ENCODE peak calls at places on chromosomes 6 and 20, in six cellular contexts. C is dorsolateral prefrontal cortex, Z is heart right ventricle, F is HepG2, A is epithelial cell of prostate, Y is left ventricle myocardium inferior. H is an unnamed sample.

GRCh38 chr6:1479601-1480236 is 90.3 kb downstream of the FOXF2 start:
- DNase-seq in C (no peak), Z (no peak), F (no peak), A (no peak), Y (no peak), H (no peak)

GRCh38 chr6:99739526-99739925 is 132.9 kb downstream of the PRDM13 start:
- DNase-seq in C (no peak), Z (peak), F (no peak), A (no peak), Y (peak), H (no peak)

GRCh38 chr6:25992413-25993037 is 29.9 kb downstream of the TRIM38 start:
- DNase-seq in C (peak), Z (peak), F (peak), A (peak), Y (peak), H (peak)

GRCh38 chr6:42150254-42150653 is 7.8 kb upstream of the C6orf132 start:
- DNase-seq in C (no peak), Z (no peak), F (no peak), A (no peak), Y (no peak), H (no peak)

GRCh38 chr20:63977392-63978276 is 1.8 kb downstream of the SAMD10 start:
- DNase-seq in C (no peak), Z (peak), F (peak), A (no peak), Y (no peak), H (no peak)

GRCh38 chr6:474454-475185 is 83.1 kb downstream of the IRF4 start:
- DNase-seq in C (no peak), Z (no peak), F (no peak), A (no peak), Y (no peak), H (no peak)

GRCh38 chr20:2986466-2986865 is 57.0 kb upstream of the GNRH2 start:
- DNase-seq in C (no peak), Z (no peak), F (no peak), A (peak), Y (no peak), H (no peak)

GRCh38 chr20:57900226-57900905 is 190.6 kb upstream of the PMEPA1 start:
- DNase-seq in C (no peak), Z (no peak), F (no peak), A (no peak), Y (no peak), H (no peak)

GRCh38 chr6:8803181-8803760 is 367.9 kb upstream of the SLC35B3 start:
- DNase-seq in C (no peak), Z (no peak), F (no peak), A (no peak), Y (no peak), H (no peak)

GRCh38 chr6:159169193-159169555 is at the start of gene FNDC1:
- DNase-seq in C (no peak), Z (no peak), F (no peak), A (no peak), Y (peak), H (no peak)

GRCh38 chr6:139531148-139531547 is 156.7 kb upstream of the CITED2 start:
- DNase-seq in C (no peak), Z (no peak), F (no peak), A (no peak), Y (no peak), H (no peak)

GRCh38 chr20:1891263-1892121 is 3.7 kb upstream of the SIRPA start:
- DNase-seq in C (no peak), Z (no peak), F (no peak), A (no peak), Y (no peak), H (no peak)

GRCh38 chr20:43669332-43669731 is 2.4 kb downstream of the MYBL2 start:
- DNase-seq in C (no peak), Z (no peak), F (no peak), A (no peak), Y (no peak), H (no peak)

GRCh38 chr6:27839303-27840081 is 72.7 kb downstream of the OR2B2 start:
- DNase-seq in C (no peak), Z (peak), F (peak), A (no peak), Y (no peak), H (no peak)

GRCh38 chr20:35006531-35006971 is 50.9 kb downstream of the MYH7B start:
- DNase-seq in C (peak), Z (no peak), F (no peak), A (no peak), Y (no peak), H (no peak)

GRCh38 chr6:118281291-118281690 is 266.8 kb upstream of the PLN start:
- DNase-seq in C (no peak), Z (no peak), F (peak), A (no peak), Y (no peak), H (no peak)

GRCh38 chr6:35484921-35485392 is 11.9 kb downstream of the TEAD3 start:
- DNase-seq in C (no peak), Z (no peak), F (no peak), A (no peak), Y (no peak), H (no peak)

GRCh38 chr6:143575440-143575839 is 63.9 kb upstream of the FUCA2 start:
- DNase-seq in C (no peak), Z (peak), F (peak), A (peak), Y (no peak), H (no peak)

GRCh38 chr6:128209771-128210170 is 308.9 kb upstream of the THEMIS start:
- DNase-seq in C (no peak), Z (no peak), F (peak), A (no peak), Y (no peak), H (no peak)
- H3K27ac ChIP-seq in C (no peak), Z (no peak), F (no peak), A (peak), Y (no peak), H (no peak)

DNA sequence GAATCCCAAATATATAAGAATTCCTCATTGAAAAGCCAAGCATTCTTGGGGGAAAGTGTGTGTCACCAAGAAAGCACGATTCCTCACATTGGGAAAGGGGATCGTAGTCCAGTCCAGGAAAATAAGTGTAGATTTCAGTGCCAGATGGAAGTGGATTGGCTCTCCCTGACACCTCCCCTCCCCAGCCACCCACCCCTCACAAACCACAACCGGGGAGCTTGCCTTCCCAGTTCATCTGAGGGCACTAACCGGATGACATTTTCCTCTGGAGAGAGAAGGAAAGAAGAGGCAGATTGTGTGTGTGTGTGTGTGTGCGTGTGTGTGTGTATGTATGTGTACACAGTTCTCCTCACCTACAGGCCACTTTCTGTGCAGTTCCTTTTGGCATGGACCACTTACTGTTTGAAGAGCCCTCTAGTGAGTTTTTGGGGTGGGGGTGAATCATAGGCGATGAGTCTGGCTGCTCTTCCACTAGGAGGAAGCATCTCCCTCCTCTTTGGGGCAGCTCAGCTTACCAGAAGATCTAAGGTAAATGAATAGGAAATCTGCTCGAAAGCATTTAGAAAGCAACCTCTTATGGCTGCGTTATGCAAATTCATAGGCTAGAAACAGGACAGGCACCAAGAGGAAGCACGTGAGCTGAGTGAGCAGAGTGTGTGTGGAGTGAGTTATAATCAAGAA is 20.8 kb downstream of the DAAM2 start:
- DNase-seq in C (no peak), Z (no peak), F (no peak), A (no peak), Y (no peak), H (no peak)
- H3K27ac ChIP-seq in C (no peak), Z (peak), F (no peak), A (no peak), Y (peak), H (peak)

GRCh38 chr6:157150076-157150475 is 173.2 kb downstream of the TMEM242 start:
- DNase-seq in C (no peak), Z (no peak), F (no peak), A (no peak), Y (no peak), H (no peak)
- H3K27ac ChIP-seq in C (no peak), Z (no peak), F (no peak), A (peak), Y (no peak), H (no peak)

DNA sequence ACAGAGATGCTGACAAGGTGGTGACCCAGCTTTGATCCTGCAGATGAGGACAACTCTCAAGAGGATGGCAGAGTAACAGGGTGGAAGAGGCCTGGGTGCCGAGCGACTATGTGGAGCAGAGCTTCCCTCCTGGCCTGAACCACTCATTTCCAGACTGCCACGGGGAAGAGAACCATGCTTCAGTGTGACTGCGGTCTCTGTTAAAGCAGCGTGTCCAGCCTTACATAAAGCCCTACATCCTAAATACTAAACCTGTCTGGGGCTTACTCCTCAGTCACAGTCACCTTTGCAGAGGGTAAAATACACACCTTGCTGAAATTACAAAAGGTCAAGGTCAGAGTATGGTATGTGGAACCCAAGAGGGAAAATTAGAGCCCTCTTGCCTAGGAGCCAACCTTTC is 312.9 kb downstream of the CDC5L start:
- DNase-seq in C (no peak), Z (no peak), F (no peak), A (no peak), Y (no peak), H (no peak)
- H3K27ac ChIP-seq in C (no peak), Z (no peak), F (no peak), A (no peak), Y (no peak), H (no peak)

GRCh38 chr6:13049666-13050254 is 278.6 kb downstream of the TBC1D7 start:
- DNase-seq in C (no peak), Z (no peak), F (no peak), A (no peak), Y (no peak), H (no peak)
- H3K27ac ChIP-seq in C (no peak), Z (no peak), F (no peak), A (no peak), Y (no peak), H (no peak)